ENCODE peak calls at places on chromosome 19, in seven cellular contexts. One of them, this sample, is unnamed.

GRCh38 chr19:37928527-37929286 is 21.7 kb downstream of the SIPA1L3 start:
- DNase-seq in astrocyte of the spinal cord: no peak
- DNase-seq in lower leg skin: no peak
- DNase-seq in Peyer's patch: peak
- DNase-seq in PC-3: no peak
- DNase-seq in MCF 10A: no peak
- DNase-seq in cardiac muscle cell: no peak
- DNase-seq in this sample: no peak

GRCh38 chr19:5899728-5900526 is 3.7 kb downstream of the NDUFA11 start:
- DNase-seq in lower leg skin: no peak
- DNase-seq in MCF 10A: no peak
- DNase-seq in PC-3: no peak
- DNase-seq in cardiac muscle cell: no peak
- DNase-seq in astrocyte of the spinal cord: no peak
- DNase-seq in Peyer's patch: no peak
- DNase-seq in this sample: no peak

GRCh38 chr19:47157455-47158321 is 27.1 kb downstream of the SAE1 start:
- DNase-seq in Peyer's patch: peak
- DNase-seq in cardiac muscle cell: peak
- DNase-seq in astrocyte of the spinal cord: peak
- DNase-seq in lower leg skin: peak
- DNase-seq in MCF 10A: no peak
- DNase-seq in PC-3: peak
- DNase-seq in this sample: peak

GRCh38 chr19:4060621-4061177 is 6.0 kb downstream of the ZBTB7A start:
- DNase-seq in cardiac muscle cell: no peak
- DNase-seq in lower leg skin: no peak
- DNase-seq in Peyer's patch: no peak
- DNase-seq in astrocyte of the spinal cord: no peak
- DNase-seq in MCF 10A: no peak
- DNase-seq in PC-3: no peak
- DNase-seq in this sample: no peak

GRCh38 chr19:38385804-38386257 is 2.0 kb downstream of the GGN start:
- DNase-seq in MCF 10A: no peak
- DNase-seq in Peyer's patch: no peak
- DNase-seq in PC-3: no peak
- DNase-seq in lower leg skin: no peak
- DNase-seq in astrocyte of the spinal cord: no peak
- DNase-seq in cardiac muscle cell: no peak
- DNase-seq in this sample: no peak

GRCh38 chr19:10780368-10780767 is 55.6 kb downstream of the TMED1 start:
- DNase-seq in PC-3: no peak
- DNase-seq in astrocyte of the spinal cord: peak
- DNase-seq in MCF 10A: peak
- DNase-seq in Peyer's patch: peak
- DNase-seq in lower leg skin: peak
- DNase-seq in cardiac muscle cell: no peak
- DNase-seq in this sample: no peak

GRCh38 chr19:15466851-15467733 is 2.7 kb upstream of the RASAL3 start:
- DNase-seq in PC-3: peak
- DNase-seq in lower leg skin: no peak
- DNase-seq in MCF 10A: no peak
- DNase-seq in Peyer's patch: no peak
- DNase-seq in astrocyte of the spinal cord: peak
- DNase-seq in cardiac muscle cell: no peak
- DNase-seq in this sample: no peak

GRCh38 chr19:55289117-55289796 is 5.5 kb downstream of the BRSK1 start:
- DNase-seq in PC-3: peak
- DNase-seq in astrocyte of the spinal cord: no peak
- DNase-seq in cardiac muscle cell: no peak
- DNase-seq in MCF 10A: no peak
- DNase-seq in Peyer's patch: no peak
- DNase-seq in lower leg skin: no peak
- DNase-seq in this sample: no peak

GRCh38 chr19:2136796-2137195 is 14.6 kb downstream of the AP3D1 start:
- DNase-seq in lower leg skin: no peak
- DNase-seq in Peyer's patch: no peak
- DNase-seq in MCF 10A: no peak
- DNase-seq in PC-3: no peak
- DNase-seq in astrocyte of the spinal cord: no peak
- DNase-seq in cardiac muscle cell: no peak
- DNase-seq in this sample: no peak

GRCh38 chr19:9705836-9706235 is 30.9 kb upstream of the ZNF562 start:
- DNase-seq in MCF 10A: no peak
- DNase-seq in cardiac muscle cell: no peak
- DNase-seq in astrocyte of the spinal cord: no peak
- DNase-seq in lower leg skin: no peak
- DNase-seq in PC-3: no peak
- DNase-seq in Peyer's patch: no peak
- DNase-seq in this sample: no peak

GRCh38 chr19:9702186-9702585 is 27.3 kb upstream of the ZNF562 start:
- DNase-seq in PC-3: no peak
- DNase-seq in MCF 10A: no peak
- DNase-seq in Peyer's patch: no peak
- DNase-seq in astrocyte of the spinal cord: no peak
- DNase-seq in lower leg skin: no peak
- DNase-seq in cardiac muscle cell: no peak
- DNase-seq in this sample: no peak

GRCh38 chr19:9700229-9700981 is 25.5 kb upstream of the ZNF562 start:
- DNase-seq in PC-3: no peak
- DNase-seq in MCF 10A: no peak
- DNase-seq in astrocyte of the spinal cord: no peak
- DNase-seq in lower leg skin: no peak
- DNase-seq in Peyer's patch: no peak
- DNase-seq in cardiac muscle cell: no peak
- DNase-seq in this sample: no peak
- TF ChIP-seq CTCF in PC-3: no peak
- TF ChIP-seq CTCF in MCF 10A: no peak
- TF ChIP-seq CTCF in astrocyte of the spinal cord: no peak
- TF ChIP-seq CTCF in lower leg skin: no peak
- TF ChIP-seq CTCF in Peyer's patch: no peak
- TF ChIP-seq CTCF in cardiac muscle cell: no peak
- TF ChIP-seq CTCF in this sample: no peak

DNA sequence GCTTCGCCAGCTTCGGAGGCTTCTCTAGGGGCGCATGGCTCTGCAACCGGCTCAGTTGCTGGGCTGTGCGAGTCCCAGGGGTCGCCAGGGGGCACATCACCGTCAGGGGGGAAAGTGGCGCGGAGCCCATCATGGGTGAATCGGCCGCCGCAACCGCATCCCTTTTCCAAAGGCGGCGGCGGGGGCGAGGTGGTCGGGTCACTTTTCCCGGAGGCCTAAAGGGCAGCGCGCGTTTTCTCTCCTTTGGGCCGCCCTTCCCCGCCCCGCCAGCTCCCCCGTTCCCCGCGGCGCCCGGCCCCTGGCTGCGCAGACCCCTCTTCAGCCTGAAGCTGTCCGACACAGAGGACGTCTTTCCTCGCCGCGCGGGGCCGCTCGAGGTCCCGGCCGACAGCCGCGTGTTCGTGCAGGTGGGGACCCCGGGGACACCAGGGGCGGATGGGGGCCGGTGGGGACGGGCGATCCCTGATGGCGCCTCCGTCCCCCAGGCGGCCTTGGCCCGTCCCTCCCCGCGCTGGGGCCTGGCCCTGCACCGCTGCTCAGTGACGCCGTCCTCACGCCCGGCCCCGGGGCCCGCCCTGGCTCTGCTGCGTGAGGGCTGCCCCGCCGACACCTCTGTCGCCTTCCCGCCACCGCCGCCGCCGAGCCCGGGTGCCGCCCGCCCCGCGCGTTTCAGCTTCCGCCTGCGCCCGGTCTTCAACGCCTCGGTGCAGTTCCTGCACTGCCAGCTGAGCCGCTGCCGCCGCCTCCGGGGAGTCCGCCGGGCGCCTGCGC is 1.7 kb downstream of the TGFBR3L start:
- DNase-seq in lower leg skin: no peak
- DNase-seq in astrocyte of the spinal cord: no peak
- DNase-seq in MCF 10A: no peak
- DNase-seq in cardiac muscle cell: peak
- DNase-seq in Peyer's patch: no peak
- DNase-seq in PC-3: peak
- DNase-seq in this sample: no peak
- TF ChIP-seq CTCF in lower leg skin: no peak
- TF ChIP-seq CTCF in astrocyte of the spinal cord: no peak
- TF ChIP-seq CTCF in MCF 10A: no peak
- TF ChIP-seq CTCF in cardiac muscle cell: no peak
- TF ChIP-seq CTCF in Peyer's patch: no peak
- TF ChIP-seq CTCF in PC-3: peak
- TF ChIP-seq CTCF in this sample: no peak

GRCh38 chr19:32404213-32404938 is 1.2 kb upstream of the DPY19L3 start:
- DNase-seq in lower leg skin: no peak
- DNase-seq in MCF 10A: peak
- DNase-seq in Peyer's patch: no peak
- DNase-seq in PC-3: no peak
- DNase-seq in cardiac muscle cell: no peak
- DNase-seq in astrocyte of the spinal cord: no peak
- DNase-seq in this sample: no peak

GRCh38 chr19:32405431-32406160 is at the start of gene DPY19L3:
- DNase-seq in MCF 10A: peak
- DNase-seq in cardiac muscle cell: peak
- DNase-seq in lower leg skin: peak
- DNase-seq in PC-3: peak
- DNase-seq in Peyer's patch: peak
- DNase-seq in astrocyte of the spinal cord: peak
- DNase-seq in this sample: peak

GRCh38 chr19:32403291-32403995 is 2.1 kb upstream of the DPY19L3 start:
- DNase-seq in astrocyte of the spinal cord: no peak
- DNase-seq in lower leg skin: no peak
- DNase-seq in MCF 10A: no peak
- DNase-seq in PC-3: no peak
- DNase-seq in cardiac muscle cell: no peak
- DNase-seq in Peyer's patch: no peak
- DNase-seq in this sample: no peak

GRCh38 chr19:32404939-32405430 is 585 bp upstream of the DPY19L3 start:
- DNase-seq in Peyer's patch: peak
- DNase-seq in lower leg skin: peak
- DNase-seq in cardiac muscle cell: peak
- DNase-seq in astrocyte of the spinal cord: no peak
- DNase-seq in PC-3: peak
- DNase-seq in MCF 10A: peak
- DNase-seq in this sample: peak

DNA sequence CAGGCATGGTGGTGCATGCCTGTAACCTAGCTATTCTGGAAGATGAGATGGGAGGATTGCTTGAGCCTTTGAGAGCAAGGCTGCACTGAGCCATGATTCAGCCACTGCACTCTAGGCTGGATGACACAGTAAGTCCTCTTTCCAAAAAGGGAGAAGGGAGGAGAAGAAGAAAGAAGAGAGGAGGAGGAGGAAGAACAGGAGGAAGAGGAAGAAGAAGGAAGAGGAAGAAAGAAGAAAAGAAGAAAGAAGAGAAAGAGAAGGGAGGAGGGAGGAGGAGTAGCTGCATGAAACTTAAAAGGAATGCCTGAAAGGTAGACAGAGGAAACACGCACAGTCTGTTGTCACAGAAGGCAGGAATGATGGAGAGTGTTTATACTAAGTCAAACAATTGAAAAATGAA is 3.6 kb upstream of the DPY19L3 start:
- DNase-seq in lower leg skin: no peak
- DNase-seq in MCF 10A: no peak
- DNase-seq in astrocyte of the spinal cord: no peak
- DNase-seq in PC-3: no peak
- DNase-seq in Peyer's patch: no peak
- DNase-seq in cardiac muscle cell: no peak
- DNase-seq in this sample: no peak
- TF ChIP-seq CTCF in lower leg skin: no peak
- TF ChIP-seq CTCF in MCF 10A: no peak
- TF ChIP-seq CTCF in astrocyte of the spinal cord: no peak
- TF ChIP-seq CTCF in PC-3: no peak
- TF ChIP-seq CTCF in Peyer's patch: no peak
- TF ChIP-seq CTCF in cardiac muscle cell: no peak
- TF ChIP-seq CTCF in this sample: no peak

GRCh38 chr19:40217921-40218890 is at the start of gene TTC9B:
- DNase-seq in PC-3: no peak
- DNase-seq in Peyer's patch: no peak
- DNase-seq in astrocyte of the spinal cord: no peak
- DNase-seq in cardiac muscle cell: peak
- DNase-seq in MCF 10A: no peak
- DNase-seq in lower leg skin: no peak
- DNase-seq in this sample: peak

GRCh38 chr19:40214936-40215335 is 3.2 kb downstream of the TTC9B start:
- DNase-seq in cardiac muscle cell: no peak
- DNase-seq in PC-3: no peak
- DNase-seq in MCF 10A: no peak
- DNase-seq in lower leg skin: no peak
- DNase-seq in astrocyte of the spinal cord: no peak
- DNase-seq in Peyer's patch: no peak
- DNase-seq in this sample: no peak

GRCh38 chr19:40216013-40216776 is 2.0 kb downstream of the TTC9B start:
- DNase-seq in MCF 10A: no peak
- DNase-seq in PC-3: no peak
- DNase-seq in Peyer's patch: no peak
- DNase-seq in astrocyte of the spinal cord: no peak
- DNase-seq in cardiac muscle cell: no peak
- DNase-seq in lower leg skin: no peak
- DNase-seq in this sample: no peak

GRCh38 chr19:40216777-40217026 is 1.5 kb downstream of the TTC9B start:
- DNase-seq in cardiac muscle cell: no peak
- DNase-seq in Peyer's patch: no peak
- DNase-seq in MCF 10A: no peak
- DNase-seq in lower leg skin: no peak
- DNase-seq in astrocyte of the spinal cord: no peak
- DNase-seq in PC-3: no peak
- DNase-seq in this sample: no peak

DNA sequence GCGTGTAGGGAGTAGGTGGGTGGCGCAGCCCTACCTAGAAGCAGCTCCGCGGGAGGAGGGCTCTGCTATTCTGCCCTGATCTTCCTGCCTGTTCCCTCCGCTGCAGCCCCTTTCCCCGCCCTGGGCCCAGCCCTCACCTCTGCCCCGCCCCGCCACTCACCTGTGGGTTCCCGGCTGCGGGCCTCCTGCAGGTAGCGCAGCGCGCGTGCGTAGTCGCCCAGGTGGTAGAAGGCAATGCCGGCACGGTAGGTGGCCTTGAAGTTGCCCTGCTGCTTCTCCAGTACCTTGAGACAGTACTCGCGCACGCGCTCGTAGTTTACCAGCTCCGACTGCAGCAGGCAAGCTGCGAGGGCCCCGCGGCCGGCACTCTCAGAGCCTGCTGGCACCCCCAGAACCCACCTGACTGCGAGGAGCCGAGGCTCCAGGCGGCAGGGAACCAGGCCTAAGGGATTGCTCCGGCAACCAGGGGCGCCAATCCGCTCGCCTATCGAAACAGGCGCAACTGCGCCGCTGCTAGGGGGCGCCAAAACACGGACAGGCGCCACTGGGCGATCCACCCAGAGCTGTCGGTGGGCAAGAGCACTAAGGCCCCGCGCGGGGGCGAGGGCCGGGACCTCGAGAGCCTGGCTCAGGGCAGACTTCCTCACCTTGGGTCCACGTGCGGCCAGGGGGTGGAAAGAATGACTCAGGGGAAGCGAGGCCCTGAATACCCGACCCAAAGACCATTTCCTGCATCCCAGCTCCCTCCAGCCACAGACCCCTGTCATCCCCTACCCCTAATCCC is 965 bp downstream of the TTC9B start:
- DNase-seq in astrocyte of the spinal cord: no peak
- DNase-seq in lower leg skin: no peak
- DNase-seq in Peyer's patch: no peak
- DNase-seq in cardiac muscle cell: peak
- DNase-seq in MCF 10A: no peak
- DNase-seq in PC-3: peak
- DNase-seq in this sample: no peak
- TF ChIP-seq CTCF in astrocyte of the spinal cord: peak
- TF ChIP-seq CTCF in lower leg skin: no peak
- TF ChIP-seq CTCF in Peyer's patch: peak
- TF ChIP-seq CTCF in cardiac muscle cell: peak
- TF ChIP-seq CTCF in MCF 10A: peak
- TF ChIP-seq CTCF in PC-3: peak
- TF ChIP-seq CTCF in this sample: peak